ENCODE peak calls at places on chromosomes 2 and 18, in seven cellular contexts. P is AG04449, L is stomach, N is iPS-NIHi11, C is Panc1, Z is germinal center, E is NCI-H2029. F is an unnamed sample.

GRCh38 chr2:15178946-15179345 is 382.2 kb downstream of the NBAS start:
- DNase-seq in P (no peak), L (no peak), N (no peak), C (no peak), Z (no peak), E (no peak), F (no peak)

GRCh38 chr2:43522177-43522576 is 73.7 kb downstream of the THADA start:
- DNase-seq in P (no peak), L (no peak), N (no peak), C (no peak), Z (no peak), E (no peak), F (no peak)

GRCh38 chr2:48450936-48451602 is 78.9 kb upstream of the STON1 start:
- DNase-seq in P (no peak), L (no peak), N (no peak), C (no peak), Z (no peak), E (no peak), F (no peak)

GRCh38 chr2:69572640-69573039 is 70.9 kb downstream of the AAK1 start:
- DNase-seq in P (no peak), L (no peak), N (no peak), C (no peak), Z (no peak), E (no peak), F (no peak)

GRCh38 chr18:79377187-79377891 is 18.4 kb upstream of the NFATC1 start:
- DNase-seq in P (no peak), L (no peak), N (no peak), C (no peak), Z (no peak), E (no peak), F (no peak)

GRCh38 chr2:25885933-25886332 is 7.6 kb upstream of the ASXL2 start:
- DNase-seq in P (peak), L (no peak), N (no peak), C (peak), Z (no peak), E (no peak), F (no peak)

GRCh38 chr2:27960237-27960912 is 69.8 kb downstream of the BABAM2 start:
- DNase-seq in P (peak), L (no peak), N (no peak), C (no peak), Z (no peak), E (no peak), F (no peak)

GRCh38 chr2:40243581-40243980 is 208.3 kb downstream of the SLC8A1 start:
- DNase-seq in P (peak), L (no peak), N (no peak), C (no peak), Z (no peak), E (peak), F (no peak)

GRCh38 chr18:63079114-63079513 is 240.5 kb downstream of the BCL2 start:
- DNase-seq in P (no peak), L (no peak), N (peak), C (no peak), Z (peak), E (no peak), F (no peak)

GRCh38 chr2:40095003-40095402 is 315.9 kb upstream of the THUMPD2 start:
- DNase-seq in P (no peak), L (no peak), N (no peak), C (no peak), Z (no peak), E (peak), F (no peak)

GRCh38 chr2:233940376-233941276 is 23.5 kb downstream of the TRPM8 start:
- DNase-seq in P (no peak), L (no peak), N (no peak), C (no peak), Z (no peak), E (peak), F (peak)

GRCh38 chr2:119647440-119648169 is 31.4 kb upstream of the TMEM177 start:
- DNase-seq in P (no peak), L (no peak), N (no peak), C (no peak), Z (peak), E (no peak), F (no peak)

GRCh38 chr2:138718405-138718804 is 61.8 kb downstream of the NXPH2 start:
- DNase-seq in P (no peak), L (no peak), N (no peak), C (no peak), Z (no peak), E (no peak), F (no peak)

GRCh38 chr2:197576631-197577030 is 60.8 kb downstream of the MOB4 start:
- DNase-seq in P (peak), L (no peak), N (no peak), C (no peak), Z (no peak), E (no peak), F (no peak)

GRCh38 chr2:151032741-151033152 is 228.9 kb downstream of the RBM43 start:
- DNase-seq in P (peak), L (no peak), N (no peak), C (no peak), Z (no peak), E (no peak), F (no peak)

GRCh38 chr18:48697441-48697840 is 158.6 kb downstream of the CTIF start:
- DNase-seq in P (no peak), L (no peak), N (no peak), C (no peak), Z (no peak), E (no peak), F (no peak)

GRCh38 chr2:113073325-113073834 is 5.6 kb downstream of the IL1F10 start:
- DNase-seq in P (no peak), L (no peak), N (no peak), C (no peak), Z (no peak), E (no peak), F (no peak)

GRCh38 chr2:45168731-45169338 is 159.6 kb upstream of the SIX2 start:
- DNase-seq in P (no peak), L (no peak), N (peak), C (no peak), Z (peak), E (peak), F (no peak)

GRCh38 chr2:238528953-238529781 is 102.4 kb downstream of the ASB1 start:
- DNase-seq in P (peak), L (no peak), N (no peak), C (peak), Z (no peak), E (peak), F (peak)

GRCh38 chr18:61413388-61413787 is 80.2 kb downstream of the CDH20 start:
- DNase-seq in P (no peak), L (no peak), N (no peak), C (no peak), Z (no peak), E (no peak), F (no peak)

GRCh38 chr2:89780318-89780717 is 1088.8 kb downstream of the RPIA start:
- DNase-seq in P (no peak), L (no peak), N (no peak), C (no peak), Z (no peak), E (no peak), F (no peak)

GRCh38 chr2:121429927-121430511 is 100.7 kb upstream of the RNU4ATAC start:
- DNase-seq in P (no peak), L (no peak), N (no peak), C (no peak), Z (no peak), E (no peak), F (no peak)

GRCh38 chr18:69518989-69519388 is 118.3 kb downstream of the DOK6 start:
- DNase-seq in P (no peak), L (no peak), N (no peak), C (no peak), Z (no peak), E (no peak), F (no peak)

GRCh38 chr2:96115631-96116423 is 544 bp downstream of the ADRA2B start:
- DNase-seq in P (no peak), L (no peak), N (no peak), C (no peak), Z (no peak), E (no peak), F (no peak)

GRCh38 chr2:241850544-241851324 is 8.0 kb downstream of the PDCD1 start:
- DNase-seq in P (no peak), L (peak), N (peak), C (no peak), Z (no peak), E (no peak), F (no peak)

GRCh38 chr2:127415593-127416485 is 2.4 kb upstream of the PROC start:
- DNase-seq in P (no peak), L (peak), N (peak), C (no peak), Z (peak), E (peak), F (peak)

GRCh38 chr18:76475450-76476203 is 19.4 kb downstream of the ZNF516 start:
- DNase-seq in P (no peak), L (no peak), N (no peak), C (no peak), Z (no peak), E (no peak), F (no peak)

GRCh38 chr2:199818001-199818400 is 33.0 kb downstream of the FTCDNL1 start:
- DNase-seq in P (no peak), L (no peak), N (no peak), C (no peak), Z (no peak), E (peak), F (no peak)

GRCh38 chr2:156955701-156956100 is 301.8 kb upstream of the GALNT5 start:
- DNase-seq in P (no peak), L (no peak), N (no peak), C (no peak), Z (no peak), E (no peak), F (no peak)

GRCh38 chr2:100968146-100969145 is 33.6 kb upstream of the RPL31 start:
- DNase-seq in P (no peak), L (no peak), N (no peak), C (no peak), Z (no peak), E (no peak), F (no peak)

GRCh38 chr2:29810956-29811355 is 110.4 kb downstream of the ALK start:
- DNase-seq in P (no peak), L (no peak), N (no peak), C (no peak), Z (no peak), E (peak), F (no peak)

GRCh38 chr18:58842978-58843661 is 21.6 kb upstream of the ZNF532 start:
- DNase-seq in P (no peak), L (no peak), N (no peak), C (no peak), Z (no peak), E (no peak), F (no peak)